ENCODE peak calls at places on chromosomes 13 and 19, in four cellular contexts. X is WTC11, V is K562, N is GM12878. M is an unnamed sample.

GRCh38 chr13:46057251-46058015 is 4.9 kb upstream of the ZC3H13 start:
- DNase-seq in X (no peak), V (no peak), N (no peak), M (no peak)

GRCh38 chr19:7348587-7349230 is at the start of gene ARHGEF18:
- DNase-seq in X (no peak), V (no peak), N (peak), M (no peak)

GRCh38 chr19:57708641-57709354 is at the start of gene ZNF154:
- DNase-seq in X (peak), V (no peak), N (no peak), M (no peak)

GRCh38 chr13:23922005-23922932 is 25.0 kb upstream of the C1QTNF9B start:
- DNase-seq in X (no peak), V (no peak), N (no peak), M (no peak)

GRCh38 chr19:18915639-18916038 is 3.5 kb downstream of the COPE start:
- DNase-seq in X (peak), V (no peak), N (no peak), M (peak)

GRCh38 chr19:11697284-11697855 is 41.4 kb downstream of the ZNF823 start:
- DNase-seq in X (no peak), V (no peak), N (no peak), M (no peak)

GRCh38 chr19:37563518-37563917 is 31.1 kb downstream of the ZNF571 start:
- DNase-seq in X (no peak), V (no peak), N (no peak), M (no peak)

GRCh38 chr19:31659897-31660210 is 310.6 kb upstream of the TSHZ3 start:
- DNase-seq in X (no peak), V (no peak), N (no peak), M (no peak)

GRCh38 chr19:38656171-38656981 is 8.9 kb downstream of the ACTN4 start:
- DNase-seq in X (no peak), V (no peak), N (no peak), M (peak)

GRCh38 chr19:38727868-38728660 is 16.2 kb downstream of the CAPN12 start:
- DNase-seq in X (no peak), V (peak), N (no peak), M (no peak)

GRCh38 chr19:7915250-7916136 is 863 bp downstream of the TGFBR3L start:
- DNase-seq in X (no peak), V (no peak), N (no peak), M (no peak)

GRCh38 chr19:49669511-49669910 is 3.8 kb downstream of the BCL2L12 start:
- DNase-seq in X (no peak), V (no peak), N (no peak), M (no peak)

DNA sequence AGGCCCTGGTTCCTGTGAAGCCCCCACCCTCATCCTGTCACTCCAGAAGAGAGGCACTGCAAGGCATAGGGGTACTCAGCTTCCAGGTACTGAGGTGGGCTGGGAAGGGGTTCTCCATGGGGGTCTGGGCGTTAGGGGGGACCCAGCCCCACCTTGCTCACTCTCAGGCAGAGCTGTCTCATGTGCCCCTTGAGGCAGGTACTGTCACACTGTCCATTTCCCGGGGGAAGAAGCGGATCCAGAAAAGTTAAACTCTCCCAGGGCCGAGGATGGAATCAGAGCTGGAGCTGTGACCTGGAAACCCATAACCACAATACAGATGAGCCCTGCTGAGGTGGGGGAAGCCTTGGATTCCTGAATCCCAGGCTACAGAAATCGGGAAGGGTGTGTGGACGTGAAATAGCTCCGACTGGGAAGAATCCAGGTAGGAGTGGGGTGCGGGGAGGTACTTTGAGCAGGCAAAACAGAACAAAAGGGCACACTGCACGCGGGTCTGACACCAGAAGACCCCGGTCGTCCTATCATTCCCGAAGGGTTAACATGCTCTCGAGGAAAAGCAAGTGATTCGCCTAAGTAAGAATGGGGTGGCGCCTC is 529 bp upstream of the USE1 start:
- DNase-seq in X (no peak), V (peak), N (no peak), M (no peak)
- TF ChIP-seq TCF7 in X (no peak), V (no peak), N (no peak), M (no peak)

GRCh38 chr19:36051637-36052036 is 2.4 kb downstream of the THAP8 start:
- DNase-seq in X (peak), V (no peak), N (no peak), M (no peak)
- TF ChIP-seq TCF7 in X (no peak), V (no peak), N (no peak), M (no peak)

GRCh38 chr19:540867-541637 is 2.8 kb upstream of the GZMM start:
- DNase-seq in X (no peak), V (no peak), N (no peak), M (no peak)
- TF ChIP-seq TCF7 in X (no peak), V (no peak), N (no peak), M (no peak)

DNA sequence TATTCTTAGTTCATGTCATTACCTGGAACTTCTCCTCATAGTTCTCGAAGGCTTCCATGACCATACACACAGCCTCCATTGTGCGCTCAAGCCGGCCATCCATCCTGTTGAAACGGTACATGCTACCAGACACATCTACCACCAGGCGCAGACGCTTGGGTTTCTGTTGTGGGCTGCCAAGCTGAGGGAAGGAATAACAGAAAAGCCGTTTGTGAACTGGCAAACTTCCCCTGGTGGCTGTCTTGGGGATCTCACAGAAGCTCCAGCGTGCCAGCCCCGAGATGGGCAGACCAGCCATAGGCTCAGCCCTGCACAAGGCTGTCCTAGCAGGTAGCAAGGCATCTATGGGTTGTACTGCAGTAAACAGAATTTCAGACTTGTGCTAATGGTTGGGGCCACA is 130.1 kb downstream of the RGCC start:
- DNase-seq in X (peak), V (no peak), N (no peak), M (no peak)
- TF ChIP-seq TCF7 in X (no peak), V (no peak), N (no peak), M (no peak)

DNA sequence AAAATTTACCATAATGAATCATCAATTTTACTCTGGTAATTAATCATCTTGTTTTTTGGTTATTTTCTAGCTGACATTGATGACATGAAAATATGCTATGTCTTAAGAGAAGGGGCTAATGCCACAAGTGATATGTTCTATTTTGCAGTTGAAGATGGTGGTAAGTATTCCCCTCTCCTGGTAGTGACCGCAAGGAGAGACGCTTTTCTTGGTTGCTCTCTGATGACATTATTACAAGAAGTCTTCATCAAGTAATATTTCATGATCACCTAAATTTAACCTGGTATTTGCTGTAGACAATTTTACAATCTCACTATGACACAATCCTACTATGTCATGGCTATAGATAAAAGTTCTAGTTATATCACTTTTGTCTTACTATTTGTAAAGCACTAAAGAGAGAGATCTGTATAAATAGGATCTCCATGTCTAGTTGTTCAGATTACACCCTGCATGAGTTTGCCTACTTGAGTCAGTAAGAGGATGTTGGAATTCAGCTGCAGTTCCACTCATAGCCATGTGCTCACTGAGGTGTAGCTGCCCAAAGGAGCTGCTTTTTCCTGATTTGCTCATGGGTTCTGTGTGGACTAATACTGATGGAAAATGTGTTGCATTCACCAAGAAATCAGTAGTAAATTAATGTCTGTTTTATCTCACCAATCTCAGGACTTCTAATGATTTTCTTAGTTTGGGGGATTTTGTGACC is 10.9 kb downstream of the FREM2 start:
- DNase-seq in X (no peak), V (no peak), N (no peak), M (no peak)
- TF ChIP-seq TCF7 in X (no peak), V (no peak), N (no peak), M (no peak)

DNA sequence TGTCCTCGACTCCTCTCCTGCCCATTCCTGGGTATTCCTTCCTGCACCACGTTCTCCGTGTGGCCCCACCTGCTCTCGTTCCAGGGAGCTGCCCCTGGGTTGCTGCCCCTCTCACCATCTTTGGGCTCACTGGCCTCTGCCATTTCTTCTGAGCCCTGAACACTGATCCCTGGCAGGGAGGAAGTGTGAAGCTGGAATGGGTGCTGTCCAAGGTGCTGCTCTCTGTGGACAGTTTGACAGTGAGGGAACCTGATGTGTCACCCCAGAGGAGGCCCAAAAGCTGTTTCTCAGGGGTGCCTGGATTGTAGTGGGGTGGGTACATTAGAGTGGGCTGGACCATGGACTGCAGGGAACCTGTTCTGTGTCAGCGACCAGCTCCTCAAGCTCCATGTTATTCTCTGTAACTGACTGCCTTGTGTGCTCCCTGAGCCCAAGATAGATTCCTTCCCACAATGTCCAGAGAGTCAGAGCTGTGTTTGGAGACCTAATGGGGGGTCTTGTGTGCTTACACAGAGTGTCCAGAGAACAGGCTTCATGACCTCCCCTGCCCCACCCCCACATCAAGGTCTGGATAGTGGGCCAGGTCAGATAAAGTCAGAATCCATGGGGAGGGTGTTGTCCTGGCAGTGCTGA is 7.2 kb upstream of the CEACAM8 start:
- DNase-seq in X (peak), V (peak), N (no peak), M (peak)
- TF ChIP-seq TCF7 in X (no peak), V (no peak), N (no peak), M (no peak)

GRCh38 chr19:55173717-55174409 is 6.2 kb downstream of the SYT5 start:
- DNase-seq in X (peak), V (peak), N (no peak), M (peak)

GRCh38 chr19:55174425-55175116 is 5.5 kb downstream of the SYT5 start:
- DNase-seq in X (no peak), V (no peak), N (no peak), M (no peak)

GRCh38 chr19:55173186-55173716 is 6.8 kb upstream of the DNAAF3 start:
- DNase-seq in X (no peak), V (no peak), N (no peak), M (no peak)

GRCh38 chr19:55176116-55176515 is 4.0 kb downstream of the SYT5 start:
- DNase-seq in X (no peak), V (no peak), N (no peak), M (no peak)

DNA sequence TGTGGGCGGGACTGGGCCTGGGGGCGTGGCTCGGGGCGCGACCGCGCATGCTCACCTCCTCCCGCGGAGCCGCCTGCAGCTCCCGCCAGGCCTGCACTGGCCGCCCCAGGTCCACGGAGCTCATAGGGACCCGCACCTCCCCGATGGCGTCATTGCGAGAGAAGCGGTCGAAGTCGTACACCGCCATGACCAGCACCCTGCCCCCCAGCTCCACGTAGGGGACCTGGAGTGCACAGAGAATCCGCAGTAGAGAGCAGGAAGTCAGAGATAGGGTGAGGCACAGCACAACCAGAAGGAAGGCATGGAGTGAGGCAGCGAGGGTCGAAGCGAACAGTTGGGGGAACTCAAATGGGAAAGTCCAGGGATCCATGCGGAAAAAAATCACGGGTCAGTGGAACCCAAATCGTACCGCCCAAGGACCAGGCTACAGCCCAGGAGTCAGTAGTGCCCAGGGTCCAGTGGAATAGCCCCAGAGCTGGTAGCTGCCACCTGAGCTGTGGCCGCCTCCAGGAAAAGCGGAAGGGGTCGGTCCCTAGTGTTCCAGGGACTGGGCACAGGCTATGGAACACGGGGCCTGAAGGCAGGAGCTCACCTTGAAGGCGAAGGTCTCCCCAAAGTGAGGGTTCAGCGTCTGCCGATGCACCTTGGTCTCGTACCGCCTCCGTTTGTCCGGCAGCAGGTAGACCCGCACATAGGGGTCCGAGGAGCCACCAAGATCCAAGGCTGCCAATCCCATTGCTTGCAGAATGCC is 4.8 kb downstream of the SYT5 start:
- DNase-seq in X (peak), V (peak), N (no peak), M (no peak)
- TF ChIP-seq TCF7 in X (no peak), V (no peak), N (no peak), M (no peak)